ENCODE peak calls at places on chromosomes 1 and 21, in ten cellular contexts. U is hepatic stellate cell; O is activated T-cell treated with anti-CD3 and anti-CD28 coated beads, Interleukin-2, amount 50 U/mL, for 48 hours; T is MM.1S; H is activated CD8-positive, alpha-beta T cell treated with anti-CD3 and anti-CD28 coated beads for 36 hours; X is activated naive CD4-positive, alpha-beta T cell; I is T-helper 2 cell; Z is fibroblast of the aortic adventitia; V is HTR-8/SVneo; L is Caki2. S is an unnamed sample.
A peak's percentile ranks its signal among the peaks of the same experiment; 100 is the strongest.

GRCh38 chr1:53589043-53589887 is 130.1 kb downstream of the DMRTB1 start:
- DNase-seq in U (no peak), O (peak; percentile 7), T (no peak), H (no peak), X (no peak), I (no peak), Z (no peak), V (no peak), L (no peak), S (no peak)

GRCh38 chr21:43280949-43281633 is 112.3 kb downstream of the CRYAA start:
- DNase-seq in U (no peak), O (no peak), T (no peak), H (peak; percentile 36), X (no peak), I (no peak), Z (no peak), V (no peak), L (no peak), S (no peak)

GRCh38 chr1:170305777-170306299 is 160.1 kb downstream of the NTMT2 start:
- DNase-seq in U (no peak), O (no peak), T (no peak), H (no peak), X (no peak), I (no peak), Z (peak; percentile 45), V (no peak), L (no peak), S (no peak)

GRCh38 chr1:220922951-220923350 is 43.7 kb downstream of the HLX start:
- DNase-seq in U (no peak), O (no peak), T (no peak), H (no peak), X (no peak), I (no peak), Z (no peak), V (no peak), L (no peak), S (no peak)

GRCh38 chr1:11456970-11457369 is 22.0 kb upstream of the DISP3 start:
- DNase-seq in U (no peak), O (no peak), T (no peak), H (no peak), X (no peak), I (no peak), Z (no peak), V (no peak), L (no peak), S (no peak)

GRCh38 chr1:22470227-22470626 is 18.6 kb downstream of the ZBTB40 start:
- DNase-seq in U (no peak), O (no peak), T (no peak), H (no peak), X (no peak), I (no peak), Z (no peak), V (no peak), L (no peak), S (no peak)

GRCh38 chr1:150366416-150367296 is 2.7 kb downstream of the RPRD2 start:
- DNase-seq in U (no peak), O (peak; percentile 11), T (no peak), H (no peak), X (no peak), I (no peak), Z (peak; percentile 20), V (no peak), L (peak; percentile 48), S (peak; percentile 22)

GRCh38 chr1:66262233-66262632 is 271.7 kb upstream of the SGIP1 start:
- DNase-seq in U (no peak), O (no peak), T (no peak), H (no peak), X (no peak), I (no peak), Z (peak; percentile 80), V (peak; percentile 56), L (no peak), S (peak; percentile 74)

GRCh38 chr1:41501581-41501980 is 17.1 kb upstream of the EDN2 start:
- DNase-seq in U (no peak), O (no peak), T (no peak), H (no peak), X (no peak), I (no peak), Z (no peak), V (no peak), L (no peak), S (no peak)

GRCh38 chr1:184792450-184792969 is 37.9 kb upstream of the EDEM3 start:
- DNase-seq in U (peak; percentile 84), O (peak; percentile 30), T (peak; percentile 51), H (peak; percentile 12), X (no peak), I (no peak), Z (peak; percentile 97), V (peak; percentile 81), L (peak; percentile 40), S (peak; percentile 100)

GRCh38 chr1:181985281-181985680 is 76.2 kb downstream of the ZNF648 start:
- DNase-seq in U (no peak), O (no peak), T (no peak), H (no peak), X (no peak), I (no peak), Z (no peak), V (no peak), L (no peak), S (no peak)

GRCh38 chr21:29953072-29953471 is 13.3 kb upstream of the GRIK1 start:
- DNase-seq in U (no peak), O (no peak), T (no peak), H (no peak), X (no peak), I (no peak), Z (no peak), V (no peak), L (no peak), S (no peak)

GRCh38 chr1:29593601-29594382 is 357.5 kb downstream of the PTPRU start:
- DNase-seq in U (no peak), O (no peak), T (no peak), H (no peak), X (no peak), I (no peak), Z (no peak), V (no peak), L (no peak), S (no peak)

GRCh38 chr1:161071886-161072371 is 2.2 kb upstream of the ARHGAP30 start:
- DNase-seq in U (peak; percentile 58), O (peak; percentile 67), T (peak; percentile 74), H (peak; percentile 81), X (peak; percentile 39), I (no peak), Z (peak; percentile 69), V (peak; percentile 38), L (no peak), S (peak; percentile 49)

GRCh38 chr1:200907611-200908097 is 13.0 kb downstream of the INAVA start:
- DNase-seq in U (no peak), O (no peak), T (no peak), H (no peak), X (no peak), I (no peak), Z (no peak), V (no peak), L (no peak), S (no peak)

GRCh38 chr1:33547574-33547973 is 75.1 kb downstream of the ZSCAN20 start:
- DNase-seq in U (no peak), O (no peak), T (no peak), H (no peak), X (no peak), I (no peak), Z (peak; percentile 16), V (no peak), L (no peak), S (no peak)

GRCh38 chr1:67479146-67479891 is 49.1 kb upstream of the SERBP1 start:
- DNase-seq in U (no peak), O (peak; percentile 48), T (no peak), H (peak; percentile 13), X (no peak), I (no peak), Z (peak; percentile 46), V (peak; percentile 18), L (no peak), S (no peak)

GRCh38 chr1:114118351-114118990 is 35.2 kb downstream of the SYT6 start:
- DNase-seq in U (no peak), O (no peak), T (no peak), H (no peak), X (no peak), I (no peak), Z (no peak), V (no peak), L (no peak), S (no peak)

GRCh38 chr1:21384620-21385019 is 55.3 kb upstream of the NBPF3 start:
- DNase-seq in U (no peak), O (no peak), T (no peak), H (no peak), X (no peak), I (no peak), Z (no peak), V (no peak), L (no peak), S (no peak)

GRCh38 chr1:156889802-156890585 is 3.5 kb upstream of the PEAR1 start:
- DNase-seq in U (peak; percentile 83), O (peak; percentile 77), T (peak; percentile 83), H (peak; percentile 81), X (peak; percentile 31), I (peak; percentile 29), Z (peak; percentile 88), V (peak; percentile 77), L (peak; percentile 61), S (peak; percentile 80)

GRCh38 chr1:225299624-225300023 is 128.2 kb downstream of the LBR start:
- DNase-seq in U (no peak), O (no peak), T (no peak), H (no peak), X (no peak), I (no peak), Z (no peak), V (no peak), L (no peak), S (no peak)

GRCh38 chr21:39461419-39461818 is 9.6 kb downstream of the SH3BGR start:
- DNase-seq in U (no peak), O (no peak), T (peak; percentile 98), H (peak; percentile 30), X (no peak), I (no peak), Z (no peak), V (no peak), L (no peak), S (no peak)

S was measured in mesenchymal stem cell.